ENCODE peak calls at places on chromosomes 5 and 9, in six cellular contexts. One of them, this sample, is unnamed.

GRCh38 chr9:90368241-90368640 is 274.4 kb downstream of the DIRAS2 start:
- DNase-seq in GM12892: no peak
- DNase-seq in endothelial cell of umbilical vein: no peak
- DNase-seq in prostate gland: no peak
- DNase-seq in K562: no peak
- DNase-seq in H1: no peak
- DNase-seq in this sample: no peak

GRCh38 chr5:55903121-55903701 is 52.1 kb downstream of the IL31RA start:
- DNase-seq in GM12892: peak
- DNase-seq in endothelial cell of umbilical vein: peak
- DNase-seq in prostate gland: no peak
- DNase-seq in K562: no peak
- DNase-seq in H1: no peak
- DNase-seq in this sample: peak

GRCh38 chr9:100689635-100690034 is 111.8 kb downstream of the CAVIN4 start:
- DNase-seq in GM12892: no peak
- DNase-seq in endothelial cell of umbilical vein: no peak
- DNase-seq in prostate gland: no peak
- DNase-seq in K562: no peak
- DNase-seq in H1: no peak
- DNase-seq in this sample: no peak

GRCh38 chr5:63213256-63213655 is 634.6 kb downstream of the LRRC70 start:
- DNase-seq in GM12892: no peak
- DNase-seq in endothelial cell of umbilical vein: no peak
- DNase-seq in prostate gland: no peak
- DNase-seq in K562: no peak
- DNase-seq in H1: no peak
- DNase-seq in this sample: no peak

GRCh38 chr9:113738506-113738897 is 137.6 kb upstream of the ZNF618 start:
- DNase-seq in GM12892: no peak
- DNase-seq in endothelial cell of umbilical vein: no peak
- DNase-seq in prostate gland: no peak
- DNase-seq in K562: no peak
- DNase-seq in H1: peak
- DNase-seq in this sample: no peak

GRCh38 chr5:126438267-126438666 is 15.1 kb downstream of the GRAMD2B start:
- DNase-seq in GM12892: no peak
- DNase-seq in endothelial cell of umbilical vein: no peak
- DNase-seq in prostate gland: no peak
- DNase-seq in K562: no peak
- DNase-seq in H1: no peak
- DNase-seq in this sample: no peak

GRCh38 chr9:27414215-27414731 is 109.8 kb upstream of the IFNK start:
- DNase-seq in GM12892: no peak
- DNase-seq in endothelial cell of umbilical vein: no peak
- DNase-seq in prostate gland: no peak
- DNase-seq in K562: no peak
- DNase-seq in H1: no peak
- DNase-seq in this sample: no peak

GRCh38 chr9:35658144-35658893 is at the start of gene CCDC107:
- DNase-seq in GM12892: peak
- DNase-seq in endothelial cell of umbilical vein: peak
- DNase-seq in prostate gland: peak
- DNase-seq in K562: peak
- DNase-seq in H1: peak
- DNase-seq in this sample: peak

GRCh38 chr9:84424945-84425344 is 84.4 kb upstream of the SLC28A3 start:
- DNase-seq in GM12892: no peak
- DNase-seq in endothelial cell of umbilical vein: no peak
- DNase-seq in prostate gland: no peak
- DNase-seq in K562: no peak
- DNase-seq in H1: no peak
- DNase-seq in this sample: no peak

GRCh38 chr5:83197326-83197725 is 120.0 kb downstream of the XRCC4 start:
- DNase-seq in GM12892: no peak
- DNase-seq in endothelial cell of umbilical vein: no peak
- DNase-seq in prostate gland: no peak
- DNase-seq in K562: no peak
- DNase-seq in H1: no peak
- DNase-seq in this sample: no peak

GRCh38 chr9:32644698-32645097 is 9.2 kb upstream of the TAF1L start:
- DNase-seq in GM12892: no peak
- DNase-seq in endothelial cell of umbilical vein: peak
- DNase-seq in prostate gland: no peak
- DNase-seq in K562: no peak
- DNase-seq in H1: no peak
- DNase-seq in this sample: no peak

GRCh38 chr9:36101916-36102741 is 34.4 kb upstream of the GLIPR2 start:
- DNase-seq in GM12892: no peak
- DNase-seq in endothelial cell of umbilical vein: peak
- DNase-seq in prostate gland: peak
- DNase-seq in K562: no peak
- DNase-seq in H1: no peak
- DNase-seq in this sample: no peak

GRCh38 chr5:107384256-107384655 is 286.5 kb downstream of the EFNA5 start:
- DNase-seq in GM12892: no peak
- DNase-seq in endothelial cell of umbilical vein: no peak
- DNase-seq in prostate gland: no peak
- DNase-seq in K562: no peak
- DNase-seq in H1: no peak
- DNase-seq in this sample: no peak

GRCh38 chr5:36880761-36881160 is 4.2 kb downstream of the NIPBL start:
- DNase-seq in GM12892: no peak
- DNase-seq in endothelial cell of umbilical vein: no peak
- DNase-seq in prostate gland: no peak
- DNase-seq in K562: no peak
- DNase-seq in H1: no peak
- DNase-seq in this sample: no peak

GRCh38 chr5:68217476-68217984 is 2.0 kb downstream of the PIK3R1 start:
- DNase-seq in GM12892: no peak
- DNase-seq in endothelial cell of umbilical vein: no peak
- DNase-seq in prostate gland: no peak
- DNase-seq in K562: no peak
- DNase-seq in H1: no peak
- DNase-seq in this sample: no peak

GRCh38 chr9:133948138-133948537 is 44.0 kb downstream of the VAV2 start:
- DNase-seq in GM12892: no peak
- DNase-seq in endothelial cell of umbilical vein: peak
- DNase-seq in prostate gland: no peak
- DNase-seq in K562: no peak
- DNase-seq in H1: no peak
- DNase-seq in this sample: no peak

GRCh38 chr9:113446323-113446740 is 17.2 kb upstream of the RGS3 start:
- DNase-seq in GM12892: no peak
- DNase-seq in endothelial cell of umbilical vein: peak
- DNase-seq in prostate gland: no peak
- DNase-seq in K562: peak
- DNase-seq in H1: no peak
- DNase-seq in this sample: peak

GRCh38 chr5:4647056-4647455 is 493.1 kb upstream of the ADAMTS16 start:
- DNase-seq in GM12892: no peak
- DNase-seq in endothelial cell of umbilical vein: no peak
- DNase-seq in prostate gland: no peak
- DNase-seq in K562: no peak
- DNase-seq in H1: no peak
- DNase-seq in this sample: no peak

GRCh38 chr9:109035684-109036423 is 22.6 kb upstream of the CTNNAL1 start:
- DNase-seq in GM12892: no peak
- DNase-seq in endothelial cell of umbilical vein: peak
- DNase-seq in prostate gland: no peak
- DNase-seq in K562: no peak
- DNase-seq in H1: no peak
- DNase-seq in this sample: no peak

GRCh38 chr9:111852291-111852690 is 44.3 kb upstream of the UGCG start:
- DNase-seq in GM12892: no peak
- DNase-seq in endothelial cell of umbilical vein: no peak
- DNase-seq in prostate gland: no peak
- DNase-seq in K562: no peak
- DNase-seq in H1: no peak
- DNase-seq in this sample: no peak

DNA sequence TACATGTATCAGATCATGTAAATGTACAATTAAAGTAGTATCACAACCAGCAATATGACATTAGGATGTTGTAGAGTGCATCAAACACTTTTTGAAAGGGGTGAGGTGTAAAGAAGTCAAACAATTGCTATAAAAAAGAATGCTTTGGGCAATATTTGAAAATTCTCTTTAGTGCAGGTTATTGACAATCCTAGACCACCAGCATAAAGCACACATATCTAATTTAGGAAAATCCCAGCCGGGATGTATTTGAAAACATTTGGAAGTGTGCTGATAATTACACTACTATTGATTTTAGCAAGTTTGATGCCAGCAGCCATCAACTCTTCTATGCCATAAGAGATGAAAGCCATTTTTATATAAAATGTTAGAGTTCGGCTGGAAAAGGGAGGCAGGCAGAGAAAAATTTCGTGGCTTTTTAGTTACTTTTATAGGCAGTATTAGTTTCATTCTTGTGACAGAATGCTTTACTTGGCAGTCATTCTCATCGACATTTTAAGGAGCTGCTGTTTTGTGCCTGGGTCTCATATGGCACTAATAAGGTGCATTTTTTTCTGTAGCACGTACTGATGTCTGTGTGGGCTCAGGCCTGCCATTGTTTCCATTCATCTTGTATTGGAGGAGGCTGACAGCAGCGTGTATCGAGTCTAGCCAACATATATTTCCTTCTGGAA is 285.7 kb downstream of the AOPEP start:
- DNase-seq in GM12892: no peak
- DNase-seq in endothelial cell of umbilical vein: no peak
- DNase-seq in prostate gland: no peak
- DNase-seq in K562: no peak
- DNase-seq in H1: no peak
- DNase-seq in this sample: no peak
- TF ChIP-seq POLR2AphosphoS5 in GM12892: no peak
- TF ChIP-seq POLR2AphosphoS5 in endothelial cell of umbilical vein: no peak
- TF ChIP-seq POLR2AphosphoS5 in prostate gland: no peak
- TF ChIP-seq POLR2AphosphoS5 in K562: no peak
- TF ChIP-seq POLR2AphosphoS5 in H1: no peak
- TF ChIP-seq POLR2AphosphoS5 in this sample: no peak

DNA sequence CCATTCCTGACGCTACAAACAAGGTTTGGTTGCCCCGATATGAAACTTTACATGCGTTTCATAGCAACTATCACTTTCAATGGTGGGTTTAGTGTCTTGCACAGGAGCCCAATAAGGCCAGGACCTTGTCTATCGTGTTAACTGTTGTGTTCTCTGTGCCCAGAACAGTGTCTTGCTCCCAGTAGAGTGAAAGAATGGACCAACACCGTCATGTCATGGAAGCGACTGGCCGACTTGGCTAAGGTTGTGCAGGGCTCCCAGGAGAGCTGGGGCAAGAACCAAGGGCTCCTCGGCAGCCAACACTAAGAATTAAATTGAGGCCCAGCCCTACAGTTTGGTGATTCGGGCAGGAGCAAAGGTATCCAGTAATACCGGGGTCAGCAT is 498 bp upstream of the ARHGEF37 start:
- DNase-seq in GM12892: no peak
- DNase-seq in endothelial cell of umbilical vein: no peak
- DNase-seq in prostate gland: no peak
- DNase-seq in K562: no peak
- DNase-seq in H1: no peak
- DNase-seq in this sample: no peak
- TF ChIP-seq POLR2A in GM12892: no peak
- TF ChIP-seq POLR2A in endothelial cell of umbilical vein: no peak
- TF ChIP-seq POLR2A in prostate gland: no peak
- TF ChIP-seq POLR2A in K562: no peak
- TF ChIP-seq POLR2A in H1: no peak
- TF ChIP-seq POLR2A in this sample: no peak

DNA sequence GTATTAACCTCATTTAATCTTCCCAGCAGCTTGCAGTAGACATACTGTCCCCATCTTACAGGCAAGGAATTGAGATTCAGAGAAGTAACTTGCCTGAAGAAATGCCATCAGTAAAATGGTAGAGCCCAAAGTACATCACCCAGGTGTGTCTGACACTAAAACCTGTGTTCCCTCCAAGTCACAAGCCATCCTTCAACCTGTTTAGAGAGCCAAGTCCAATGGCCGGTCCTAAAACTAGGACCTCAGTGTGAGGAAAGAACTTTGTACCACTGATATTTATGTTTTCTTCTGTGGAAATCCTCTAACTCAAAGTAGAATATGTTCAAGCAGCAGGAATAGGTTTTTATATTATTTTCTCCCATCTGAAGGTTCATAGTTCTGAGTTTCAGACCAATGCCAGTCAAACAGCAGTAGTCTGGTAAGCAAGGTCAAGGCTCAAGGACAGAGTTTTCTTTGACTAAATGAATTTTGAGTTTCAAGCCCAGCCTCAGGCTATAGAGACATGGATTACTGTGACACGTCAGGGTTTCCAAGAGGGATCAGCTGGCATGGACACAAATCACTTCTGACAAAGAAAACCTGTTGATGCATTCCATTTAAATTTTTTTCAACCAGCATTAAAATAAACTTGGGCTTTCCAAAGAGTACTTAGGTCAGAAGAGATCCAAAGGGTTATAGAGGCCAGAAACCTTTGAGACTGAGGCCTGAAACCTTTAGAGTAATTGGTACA is 80.9 kb upstream of the PLPP6 start:
- DNase-seq in GM12892: no peak
- DNase-seq in endothelial cell of umbilical vein: no peak
- DNase-seq in prostate gland: no peak
- DNase-seq in K562: no peak
- DNase-seq in H1: no peak
- DNase-seq in this sample: no peak
- TF ChIP-seq POLR2AphosphoS5 in GM12892: no peak
- TF ChIP-seq POLR2AphosphoS5 in endothelial cell of umbilical vein: no peak
- TF ChIP-seq POLR2AphosphoS5 in prostate gland: no peak
- TF ChIP-seq POLR2AphosphoS5 in K562: no peak
- TF ChIP-seq POLR2AphosphoS5 in H1: no peak
- TF ChIP-seq POLR2AphosphoS5 in this sample: no peak

DNA sequence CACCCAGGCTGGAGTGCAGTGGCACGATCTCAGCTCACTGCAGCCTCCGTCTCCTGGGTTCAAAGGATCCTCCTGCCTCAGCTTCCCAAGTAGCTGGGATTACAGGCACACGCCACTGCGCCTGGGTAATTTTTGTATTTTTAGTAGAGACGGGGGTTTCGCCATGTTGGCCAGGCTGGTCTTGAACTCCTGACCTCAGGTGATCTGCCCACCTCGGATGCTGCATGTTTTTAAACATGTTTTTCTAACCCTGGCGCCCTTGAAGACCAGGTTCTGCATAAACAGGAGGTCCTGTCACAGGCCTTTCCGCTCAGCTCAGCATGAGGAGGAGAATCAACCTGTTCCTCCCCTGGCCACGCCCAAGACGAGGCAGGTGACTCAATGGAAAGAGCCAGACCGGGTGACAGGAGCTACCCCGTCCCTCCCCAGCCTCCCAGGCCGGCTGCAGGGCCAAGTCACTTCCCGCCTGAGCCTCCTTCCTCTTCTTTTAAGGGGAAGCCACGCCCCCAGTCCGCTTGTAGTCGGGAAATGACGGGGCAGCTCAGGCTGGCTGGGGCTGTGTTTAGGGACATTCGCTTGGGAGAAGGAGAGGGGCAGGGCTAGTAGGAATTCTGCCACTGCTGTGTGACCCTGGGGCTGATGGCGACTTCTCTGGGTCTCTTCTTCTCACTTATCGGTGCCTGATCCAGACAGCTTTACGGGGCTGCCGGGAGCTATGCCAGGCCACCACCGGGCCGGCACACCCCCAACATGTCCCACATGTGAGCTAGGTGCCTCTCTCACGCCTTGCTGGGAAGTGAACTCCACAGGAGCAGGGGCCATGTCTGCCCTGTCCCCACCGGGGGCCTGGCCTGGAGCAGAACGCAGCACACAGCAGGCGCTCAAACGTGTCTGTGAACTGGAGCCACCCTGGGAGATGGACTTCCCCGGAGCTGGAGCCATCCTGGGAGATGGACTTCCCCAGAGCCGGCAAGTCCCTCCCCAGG is 6.1 kb downstream of the NOTCH1 start:
- DNase-seq in GM12892: peak
- DNase-seq in endothelial cell of umbilical vein: peak
- DNase-seq in prostate gland: peak
- DNase-seq in K562: peak
- DNase-seq in H1: no peak
- DNase-seq in this sample: peak
- TF ChIP-seq POLR2A in GM12892: no peak
- TF ChIP-seq POLR2A in endothelial cell of umbilical vein: no peak
- TF ChIP-seq POLR2A in prostate gland: peak
- TF ChIP-seq POLR2A in K562: peak
- TF ChIP-seq POLR2A in H1: no peak
- TF ChIP-seq POLR2A in this sample: no peak

This sample was measured in GM12891.